ENCODE peak calls at places on chromosome 7, in nine cellular contexts. J is CD8-positive, alpha-beta memory T cell; O is RWPE2; N is IMR-90; V is H1; Z is small intestine; X is psoas muscle; F is transverse colon; M is stomach. R is an unnamed sample.

GRCh38 chr7:158391541-158391940 is 196.1 kb downstream of the PTPRN2 start:
- DNase-seq in J (no peak), O (no peak), N (no peak), V (no peak), Z (no peak), X (no peak), F (no peak), M (no peak), R (no peak)

GRCh38 chr7:79361214-79361613 is 92.3 kb downstream of the MAGI2 start:
- DNase-seq in J (no peak), O (no peak), N (no peak), V (no peak), Z (no peak), X (no peak), F (no peak), M (no peak), R (no peak)

GRCh38 chr7:30169585-30169978 is 34.8 kb downstream of the MTURN start:
- DNase-seq in J (no peak), O (no peak), N (no peak), V (no peak), Z (no peak), X (no peak), F (no peak), M (no peak), R (no peak)

GRCh38 chr7:73703985-73704639 is 15.4 kb downstream of the STX1A start:
- DNase-seq in J (peak), O (no peak), N (peak), V (peak), Z (peak), X (peak), F (peak), M (peak), R (no peak)

GRCh38 chr7:1679326-1679965 is 9.4 kb downstream of the ELFN1 start:
- DNase-seq in J (no peak), O (no peak), N (no peak), V (no peak), Z (no peak), X (no peak), F (no peak), M (peak), R (no peak)

GRCh38 chr7:90834771-90835170 is 238.7 kb downstream of the CDK14 start:
- DNase-seq in J (no peak), O (no peak), N (no peak), V (no peak), Z (no peak), X (no peak), F (no peak), M (no peak), R (no peak)

GRCh38 chr7:84548366-84549085 is 353.9 kb upstream of the SEMA3A start:
- DNase-seq in J (no peak), O (no peak), N (peak), V (no peak), Z (no peak), X (no peak), F (no peak), M (no peak), R (peak)

GRCh38 chr7:5550831-5551230 is 127.2 kb upstream of the TNRC18 start:
- DNase-seq in J (no peak), O (no peak), N (no peak), V (no peak), Z (no peak), X (no peak), F (no peak), M (no peak), R (no peak)

GRCh38 chr7:13447637-13448036 is 541.8 kb downstream of the ETV1 start:
- DNase-seq in J (no peak), O (no peak), N (no peak), V (no peak), Z (no peak), X (no peak), F (no peak), M (no peak), R (no peak)
- H3K27ac ChIP-seq in J (no peak), O (no peak), N (no peak), V (no peak), Z (no peak), X (no peak), F (no peak), M (no peak), R (no peak)

GRCh38 chr7:134932707-134933370 is 53.5 kb upstream of the AGBL3 start:
- DNase-seq in J (no peak), O (no peak), N (peak), V (no peak), Z (no peak), X (no peak), F (peak), M (no peak), R (peak)
- H3K27ac ChIP-seq in J (no peak), O (no peak), N (peak), V (no peak), Z (no peak), X (peak), F (peak), M (no peak), R (peak)

GRCh38 chr7:48094861-48095293 is 5.8 kb downstream of the UPP1 start:
- DNase-seq in J (no peak), O (no peak), N (peak), V (no peak), Z (no peak), X (no peak), F (no peak), M (no peak), R (no peak)
- H3K27ac ChIP-seq in J (no peak), O (peak), N (peak), V (no peak), Z (no peak), X (no peak), F (no peak), M (no peak), R (no peak)

GRCh38 chr7:36186841-36187240 is 33.8 kb downstream of the EEPD1 start:
- DNase-seq in J (no peak), O (no peak), N (peak), V (no peak), Z (no peak), X (no peak), F (no peak), M (peak), R (peak)
- H3K27ac ChIP-seq in J (no peak), O (no peak), N (no peak), V (no peak), Z (no peak), X (no peak), F (no peak), M (no peak), R (no peak)

GRCh38 chr7:69677905-69678793 is 79.9 kb downstream of the AUTS2 start:
- DNase-seq in J (no peak), O (no peak), N (no peak), V (no peak), Z (no peak), X (no peak), F (no peak), M (no peak), R (no peak)
- H3K27ac ChIP-seq in J (no peak), O (no peak), N (no peak), V (no peak), Z (no peak), X (peak), F (peak), M (no peak), R (no peak)

R was measured in thyroid gland.